ENCODE peak calls at places on chromosomes 7 and 10, in six cellular contexts. One of them, this sample, is unnamed.

GRCh38 chr7:158311791-158312190 is 275.8 kb downstream of the PTPRN2 start:
- DNase-seq in K562: no peak
- DNase-seq in HepG2: no peak
- DNase-seq in SK-N-SH: no peak
- DNase-seq in H1: peak
- DNase-seq in GM12878: no peak
- DNase-seq in this sample: no peak

GRCh38 chr7:139358541-139359365 is 941 bp upstream of the LUC7L2 start:
- DNase-seq in K562: peak
- DNase-seq in HepG2: no peak
- DNase-seq in SK-N-SH: peak
- DNase-seq in H1: no peak
- DNase-seq in GM12878: no peak
- DNase-seq in this sample: peak

GRCh38 chr7:136056827-136057226 is 79.7 kb upstream of the MTPN start:
- DNase-seq in K562: no peak
- DNase-seq in HepG2: no peak
- DNase-seq in SK-N-SH: no peak
- DNase-seq in H1: no peak
- DNase-seq in GM12878: no peak
- DNase-seq in this sample: no peak

GRCh38 chr7:73974948-73975926 is 52.7 kb upstream of the ELN start:
- DNase-seq in K562: no peak
- DNase-seq in HepG2: no peak
- DNase-seq in SK-N-SH: no peak
- DNase-seq in H1: no peak
- DNase-seq in GM12878: no peak
- DNase-seq in this sample: no peak

GRCh38 chr7:152477079-152477478 is 41.3 kb upstream of the KMT2C start:
- DNase-seq in K562: no peak
- DNase-seq in HepG2: no peak
- DNase-seq in SK-N-SH: no peak
- DNase-seq in H1: no peak
- DNase-seq in GM12878: no peak
- DNase-seq in this sample: no peak

GRCh38 chr10:95247200-95247880 is 43.5 kb downstream of the PDLIM1 start:
- DNase-seq in K562: no peak
- DNase-seq in HepG2: peak
- DNase-seq in SK-N-SH: no peak
- DNase-seq in H1: no peak
- DNase-seq in GM12878: no peak
- DNase-seq in this sample: no peak

GRCh38 chr7:69537691-69538090 is 60.6 kb upstream of the AUTS2 start:
- DNase-seq in K562: no peak
- DNase-seq in HepG2: no peak
- DNase-seq in SK-N-SH: no peak
- DNase-seq in H1: no peak
- DNase-seq in GM12878: no peak
- DNase-seq in this sample: no peak

GRCh38 chr7:149666360-149666905 is 107.0 kb downstream of the ZNF467 start:
- DNase-seq in K562: no peak
- DNase-seq in HepG2: no peak
- DNase-seq in SK-N-SH: no peak
- DNase-seq in H1: no peak
- DNase-seq in GM12878: no peak
- DNase-seq in this sample: no peak

GRCh38 chr7:17732083-17732482 is 208.2 kb downstream of the SNX13 start:
- DNase-seq in K562: no peak
- DNase-seq in HepG2: no peak
- DNase-seq in SK-N-SH: no peak
- DNase-seq in H1: no peak
- DNase-seq in GM12878: no peak
- DNase-seq in this sample: no peak

GRCh38 chr10:132547421-132547861 is 9.9 kb downstream of the INPP5A start:
- DNase-seq in K562: no peak
- DNase-seq in HepG2: no peak
- DNase-seq in SK-N-SH: no peak
- DNase-seq in H1: no peak
- DNase-seq in GM12878: no peak
- DNase-seq in this sample: no peak

GRCh38 chr10:123272171-123272570 is 118.0 kb downstream of the BUB3 start:
- DNase-seq in K562: peak
- DNase-seq in HepG2: no peak
- DNase-seq in SK-N-SH: no peak
- DNase-seq in H1: no peak
- DNase-seq in GM12878: no peak
- DNase-seq in this sample: no peak

GRCh38 chr10:48574322-48574796 is 30.5 kb downstream of the ARHGAP22 start:
- DNase-seq in K562: no peak
- DNase-seq in HepG2: no peak
- DNase-seq in SK-N-SH: no peak
- DNase-seq in H1: no peak
- DNase-seq in GM12878: no peak
- DNase-seq in this sample: no peak

GRCh38 chr7:30935569-30935877 is 23.9 kb downstream of the AQP1 start:
- DNase-seq in K562: peak
- DNase-seq in HepG2: no peak
- DNase-seq in SK-N-SH: no peak
- DNase-seq in H1: no peak
- DNase-seq in GM12878: no peak
- DNase-seq in this sample: no peak

GRCh38 chr7:80147543-80148376 is 13.1 kb downstream of the GNAI1 start:
- DNase-seq in K562: no peak
- DNase-seq in HepG2: no peak
- DNase-seq in SK-N-SH: no peak
- DNase-seq in H1: no peak
- DNase-seq in GM12878: no peak
- DNase-seq in this sample: no peak

GRCh38 chr10:19329475-19329874 is 280.9 kb downstream of the MALRD1 start:
- DNase-seq in K562: no peak
- DNase-seq in HepG2: peak
- DNase-seq in SK-N-SH: no peak
- DNase-seq in H1: no peak
- DNase-seq in GM12878: no peak
- DNase-seq in this sample: no peak

GRCh38 chr7:66626236-66626957 is 2.3 kb upstream of the KCTD7 start:
- DNase-seq in K562: no peak
- DNase-seq in HepG2: peak
- DNase-seq in SK-N-SH: no peak
- DNase-seq in H1: no peak
- DNase-seq in GM12878: no peak
- DNase-seq in this sample: no peak

GRCh38 chr7:68691261-68692216 is 906.7 kb upstream of the AUTS2 start:
- DNase-seq in K562: no peak
- DNase-seq in HepG2: no peak
- DNase-seq in SK-N-SH: no peak
- DNase-seq in H1: no peak
- DNase-seq in GM12878: no peak
- DNase-seq in this sample: no peak

GRCh38 chr7:131196808-131197207 is 130.9 kb upstream of the MKLN1 start:
- DNase-seq in K562: no peak
- DNase-seq in HepG2: no peak
- DNase-seq in SK-N-SH: no peak
- DNase-seq in H1: no peak
- DNase-seq in GM12878: no peak
- DNase-seq in this sample: no peak

GRCh38 chr7:96823274-96823673 is 113.6 kb upstream of the SEM1 start:
- DNase-seq in K562: no peak
- DNase-seq in HepG2: no peak
- DNase-seq in SK-N-SH: no peak
- DNase-seq in H1: no peak
- DNase-seq in GM12878: no peak
- DNase-seq in this sample: no peak

GRCh38 chr7:6198687-6199595 is 73.5 kb downstream of the CYTH3 start:
- DNase-seq in K562: no peak
- DNase-seq in HepG2: no peak
- DNase-seq in SK-N-SH: no peak
- DNase-seq in H1: no peak
- DNase-seq in GM12878: no peak
- DNase-seq in this sample: no peak

DNA sequence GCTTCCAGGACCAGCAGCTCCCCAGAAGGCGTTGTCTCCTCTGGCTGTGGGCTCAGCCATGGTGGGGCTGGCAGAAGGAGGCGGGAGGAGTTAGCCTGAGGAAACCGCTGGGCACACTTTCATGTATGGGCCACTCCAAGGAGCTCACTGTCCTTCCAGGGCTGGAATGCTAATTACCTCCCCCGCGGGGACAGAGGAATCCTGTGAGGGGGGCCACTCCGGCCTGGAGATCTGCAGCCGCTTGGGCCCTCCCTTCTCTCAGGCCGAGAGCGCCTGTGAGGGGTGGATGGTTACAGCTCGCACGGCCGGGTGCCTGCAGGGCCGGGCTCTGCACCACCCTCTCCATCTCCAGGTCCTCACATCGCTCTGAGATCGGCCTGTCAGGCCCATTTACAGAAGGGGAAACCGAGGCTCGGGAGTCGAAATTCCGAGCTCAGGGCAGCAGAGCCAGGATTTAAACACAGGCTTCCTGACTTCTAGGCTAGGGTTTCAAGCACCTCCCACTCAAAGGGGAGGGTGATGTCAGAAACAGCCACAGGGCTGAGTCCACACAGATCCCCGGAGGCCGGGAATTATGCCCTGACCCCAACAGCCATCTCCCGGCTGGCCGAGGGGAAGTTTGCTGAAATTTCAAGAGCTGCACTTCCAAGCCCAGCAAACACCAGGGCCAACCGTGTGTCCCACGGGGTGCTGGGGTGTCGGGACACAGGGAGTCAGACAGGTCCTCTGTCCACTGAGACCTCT is 59.1 kb downstream of the PDGFA start:
- DNase-seq in K562: no peak
- DNase-seq in HepG2: peak
- DNase-seq in SK-N-SH: no peak
- DNase-seq in H1: peak
- DNase-seq in GM12878: no peak
- DNase-seq in this sample: no peak
- TF ChIP-seq RAD21 in K562: no peak
- TF ChIP-seq RAD21 in HepG2: no peak
- TF ChIP-seq RAD21 in SK-N-SH: no peak
- TF ChIP-seq RAD21 in H1: no peak
- TF ChIP-seq RAD21 in GM12878: no peak
- TF ChIP-seq RAD21 in this sample: no peak

GRCh38 chr10:110215751-110216150 is 8.3 kb downstream of the MXI1 start:
- DNase-seq in K562: no peak
- DNase-seq in HepG2: no peak
- DNase-seq in SK-N-SH: no peak
- DNase-seq in H1: no peak
- DNase-seq in GM12878: no peak
- DNase-seq in this sample: no peak
- TF ChIP-seq POLR2AphosphoS5 in K562: no peak
- TF ChIP-seq POLR2AphosphoS5 in HepG2: no peak
- TF ChIP-seq POLR2AphosphoS5 in SK-N-SH: no peak
- TF ChIP-seq POLR2AphosphoS5 in H1: no peak
- TF ChIP-seq POLR2AphosphoS5 in GM12878: no peak
- TF ChIP-seq POLR2AphosphoS5 in this sample: no peak

DNA sequence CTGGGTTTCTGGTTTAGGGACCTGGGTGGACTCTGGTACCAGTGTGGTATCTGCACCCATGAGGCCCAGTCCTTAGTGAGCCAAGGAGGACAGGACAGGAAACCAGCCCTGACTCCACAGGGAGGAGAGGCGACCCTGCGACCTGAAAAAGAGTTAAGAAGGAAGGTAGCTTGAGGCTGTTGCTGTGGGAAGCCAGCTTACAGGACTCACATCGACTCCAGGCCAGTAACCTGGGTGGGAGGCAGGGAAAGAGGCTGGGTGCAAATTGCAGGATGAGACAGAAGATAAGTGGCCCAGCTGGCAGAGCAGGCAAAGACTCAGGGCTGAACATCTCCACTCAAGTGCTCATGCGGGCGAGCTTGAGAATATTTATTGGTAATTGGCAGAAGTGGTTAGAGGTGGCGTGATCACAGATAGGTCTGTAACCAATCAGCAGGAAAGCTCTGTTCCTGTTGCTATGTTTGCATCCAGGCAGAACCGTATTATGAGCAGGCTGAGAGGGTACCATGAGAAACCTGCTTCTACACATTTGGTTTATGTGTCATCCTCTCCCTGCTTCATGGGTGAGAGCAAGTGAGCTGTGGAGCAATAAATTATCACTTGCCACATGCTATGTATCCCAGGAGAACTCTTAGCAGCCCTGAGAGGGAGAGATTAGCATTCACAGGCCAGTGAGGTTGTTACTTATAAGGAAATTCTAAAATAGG is 11.0 kb downstream of the TLL2 start:
- DNase-seq in K562: no peak
- DNase-seq in HepG2: no peak
- DNase-seq in SK-N-SH: no peak
- DNase-seq in H1: no peak
- DNase-seq in GM12878: no peak
- DNase-seq in this sample: no peak
- TF ChIP-seq RAD21 in K562: no peak
- TF ChIP-seq RAD21 in HepG2: no peak
- TF ChIP-seq RAD21 in SK-N-SH: no peak
- TF ChIP-seq RAD21 in H1: no peak
- TF ChIP-seq RAD21 in GM12878: no peak
- TF ChIP-seq RAD21 in this sample: no peak

GRCh38 chr7:156255635-156256034 is 384.9 kb upstream of the RNF32 start:
- DNase-seq in K562: no peak
- DNase-seq in HepG2: no peak
- DNase-seq in SK-N-SH: no peak
- DNase-seq in H1: no peak
- DNase-seq in GM12878: no peak
- DNase-seq in this sample: no peak
- TF ChIP-seq POLR2AphosphoS5 in K562: no peak
- TF ChIP-seq POLR2AphosphoS5 in HepG2: no peak
- TF ChIP-seq POLR2AphosphoS5 in SK-N-SH: no peak
- TF ChIP-seq POLR2AphosphoS5 in H1: no peak
- TF ChIP-seq POLR2AphosphoS5 in GM12878: no peak
- TF ChIP-seq POLR2AphosphoS5 in this sample: no peak

GRCh38 chr7:82548141-82548688 is 104.6 kb upstream of the CACNA2D1 start:
- DNase-seq in K562: no peak
- DNase-seq in HepG2: no peak
- DNase-seq in SK-N-SH: no peak
- DNase-seq in H1: no peak
- DNase-seq in GM12878: no peak
- DNase-seq in this sample: no peak
- TF ChIP-seq RAD21 in K562: no peak
- TF ChIP-seq RAD21 in HepG2: no peak
- TF ChIP-seq RAD21 in SK-N-SH: no peak
- TF ChIP-seq RAD21 in H1: no peak
- TF ChIP-seq RAD21 in GM12878: no peak
- TF ChIP-seq RAD21 in this sample: no peak

GRCh38 chr10:119253433-119254174 is 46.2 kb downstream of the GRK5 start:
- DNase-seq in K562: no peak
- DNase-seq in HepG2: peak
- DNase-seq in SK-N-SH: peak
- DNase-seq in H1: no peak
- DNase-seq in GM12878: no peak
- DNase-seq in this sample: peak
- TF ChIP-seq POLR2AphosphoS5 in K562: no peak
- TF ChIP-seq POLR2AphosphoS5 in HepG2: peak
- TF ChIP-seq POLR2AphosphoS5 in SK-N-SH: peak
- TF ChIP-seq POLR2AphosphoS5 in H1: peak
- TF ChIP-seq POLR2AphosphoS5 in GM12878: no peak
- TF ChIP-seq POLR2AphosphoS5 in this sample: peak

This sample was measured in HCT116.